ENCODE peak calls at places on chromosome 13, in six cellular contexts. E is spleen, R is tibial nerve, H is IMR-90, S is upper lobe of left lung, D is esophagus squamous epithelium. A is an unnamed sample.

GRCh38 chr13:42894765-42895181 is 97.3 kb downstream of the EPSTI1 start:
- DNase-seq in S (no peak), E (no peak), R (no peak), H (peak; percentile 36), D (no peak), A (no peak)

GRCh38 chr13:50518791-50519201 is 324.7 kb downstream of the DLEU7 start:
- DNase-seq in R (no peak), D (no peak), E (no peak), S (no peak), H (peak; percentile 72), A (no peak)

GRCh38 chr13:103277959-103278673 is 211.9 kb upstream of the SLC10A2 start:
- DNase-seq in R (no peak), D (no peak), E (no peak), S (no peak), H (no peak), A (no peak)

GRCh38 chr13:78636493-78636892 is 22.5 kb downstream of the OBI1 start:
- DNase-seq in D (no peak), S (no peak), E (no peak), R (no peak), H (no peak), A (no peak)

GRCh38 chr13:111413407-111414187 is 93.2 kb downstream of the TEX29 start:
- DNase-seq in E (no peak), D (no peak), S (no peak), R (no peak), H (no peak), A (no peak)

GRCh38 chr13:72726721-72727416 is 560 bp downstream of the MZT1 start:
- DNase-seq in D (peak; percentile 6), R (no peak), E (peak; percentile 93), S (peak; percentile 36), H (no peak), A (no peak)

GRCh38 chr13:60852886-60853285 is 455.9 kb downstream of the TDRD3 start:
- DNase-seq in S (no peak), E (no peak), D (no peak), H (no peak), R (no peak), A (no peak)

GRCh38 chr13:49777746-49778614 is 14.5 kb downstream of the KPNA3 start:
- DNase-seq in D (no peak), R (no peak), S (no peak), E (no peak), H (no peak), A (no peak)

GRCh38 chr13:51816604-51817254 is 12.8 kb upstream of the DHRS12 start:
- DNase-seq in S (no peak), D (no peak), H (no peak), E (no peak), R (no peak), A (no peak)

GRCh38 chr13:24065172-24065571 is 95.3 kb upstream of the SPATA13 start:
- DNase-seq in E (no peak), D (no peak), H (no peak), S (no peak), R (no peak), A (no peak)

GRCh38 chr13:50352720-50353491 is 337.7 kb downstream of the KCNRG start:
- DNase-seq in S (no peak), D (no peak), H (no peak), R (no peak), E (no peak), A (no peak)

GRCh38 chr13:111491021-111491420 is 170.6 kb downstream of the TEX29 start:
- DNase-seq in S (no peak), E (peak; percentile 61), H (no peak), D (no peak), R (no peak), A (no peak)

GRCh38 chr13:34025746-34026145 is 207.8 kb downstream of the RFC3 start:
- DNase-seq in S (no peak), H (peak; percentile 8), D (no peak), R (no peak), E (no peak), A (no peak)

GRCh38 chr13:100156786-100157185 is 67.9 kb downstream of the PCCA start:
- DNase-seq in H (no peak), D (no peak), S (no peak), R (no peak), E (no peak), A (no peak)

GRCh38 chr13:43528992-43529391 is 257.8 kb downstream of the ENOX1 start:
- DNase-seq in R (no peak), S (no peak), D (no peak), H (no peak), E (no peak), A (no peak)

GRCh38 chr13:106691861-106692260 is 123.9 kb upstream of the ARGLU1 start:
- DNase-seq in E (no peak), H (no peak), R (no peak), D (no peak), S (no peak), A (no peak)

GRCh38 chr13:20093946-20094345 is 66.9 kb downstream of the GJA3 start:
- DNase-seq in E (no peak), R (no peak), H (no peak), D (no peak), S (no peak), A (no peak)

GRCh38 chr13:31699650-31700049 is 39.7 kb upstream of the RXFP2 start:
- DNase-seq in E (no peak), D (no peak), S (no peak), R (no peak), H (no peak), A (no peak)

GRCh38 chr13:88754141-88754540 is 1083.0 kb downstream of the SLITRK5 start:
- DNase-seq in E (no peak), D (no peak), R (no peak), H (no peak), S (no peak), A (no peak)

GRCh38 chr13:80363890-80364503 is 23.1 kb upstream of the SPRY2 start:
- DNase-seq in H (peak; percentile 49), E (no peak), S (no peak), D (no peak), R (no peak), A (no peak)

GRCh38 chr13:24649685-24650038 is 30.5 kb upstream of the ATP12A start:
- DNase-seq in E (no peak), S (no peak), H (no peak), D (no peak), R (no peak), A (no peak)

GRCh38 chr13:34006011-34006410 is 188.1 kb downstream of the RFC3 start:
- DNase-seq in D (no peak), S (no peak), H (no peak), R (no peak), E (no peak), A (no peak)

GRCh38 chr13:71218960-71219359 is 648.0 kb downstream of the DACH1 start:
- DNase-seq in D (no peak), H (no peak), E (no peak), S (no peak), R (no peak), A (no peak)
- TF ChIP-seq CTCF in D (no peak), H (no peak), E (no peak), S (no peak), R (no peak), A (no peak)

GRCh38 chr13:39859898-39860297 is 204.4 kb downstream of the COG6 start:
- DNase-seq in S (no peak), E (no peak), D (no peak), R (no peak), H (no peak), A (no peak)

GRCh38 chr13:39867807-39868206 is 212.3 kb downstream of the COG6 start:
- DNase-seq in E (no peak), R (no peak), H (no peak), D (no peak), S (no peak), A (no peak)

GRCh38 chr13:39866722-39867121 is 211.3 kb downstream of the COG6 start:
- DNase-seq in E (no peak), H (no peak), D (no peak), S (no peak), R (no peak), A (no peak)

GRCh38 chr13:39862891-39863290 is 207.4 kb downstream of the COG6 start:
- DNase-seq in E (no peak), S (no peak), D (no peak), R (no peak), H (no peak), A (no peak)

DNA sequence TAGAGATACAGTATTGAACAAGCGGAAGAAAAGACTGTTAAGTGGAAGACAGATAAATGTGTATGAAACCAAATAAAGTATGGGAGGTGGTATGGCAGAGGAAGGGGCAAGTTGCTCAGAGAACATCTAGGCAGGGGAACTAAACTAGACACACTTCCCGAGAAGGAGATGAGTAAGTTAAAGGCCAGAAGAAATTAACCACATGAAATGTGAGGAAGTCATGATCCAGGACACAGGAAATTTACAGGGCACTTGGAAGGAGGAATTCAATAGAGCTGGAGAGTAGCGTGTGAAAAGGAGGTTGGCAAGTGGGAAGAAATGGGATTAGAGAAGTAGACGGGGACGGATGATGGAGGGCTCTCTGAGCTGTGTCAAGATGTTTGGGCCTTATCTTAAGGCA is 208.8 kb downstream of the COG6 start:
- DNase-seq in D (no peak), H (no peak), S (no peak), E (no peak), R (no peak), A (no peak)
- TF ChIP-seq POLR2A in D (no peak), H (no peak), S (no peak), E (no peak), R (no peak), A (no peak)

GRCh38 chr13:109156181-109156935 is 526.9 kb downstream of the MYO16 start:
- DNase-seq in H (peak; percentile 86), E (no peak), D (no peak), S (no peak), R (no peak), A (no peak)
- H3K27ac ChIP-seq in H (peak overlapping the region; percentile 99), E (no peak overlapping the region), D (peak overlapping the region; percentile 80), S (peak overlapping the region; percentile 61), R (no peak overlapping the region), A (peak overlapping the region; percentile 63)

DNA sequence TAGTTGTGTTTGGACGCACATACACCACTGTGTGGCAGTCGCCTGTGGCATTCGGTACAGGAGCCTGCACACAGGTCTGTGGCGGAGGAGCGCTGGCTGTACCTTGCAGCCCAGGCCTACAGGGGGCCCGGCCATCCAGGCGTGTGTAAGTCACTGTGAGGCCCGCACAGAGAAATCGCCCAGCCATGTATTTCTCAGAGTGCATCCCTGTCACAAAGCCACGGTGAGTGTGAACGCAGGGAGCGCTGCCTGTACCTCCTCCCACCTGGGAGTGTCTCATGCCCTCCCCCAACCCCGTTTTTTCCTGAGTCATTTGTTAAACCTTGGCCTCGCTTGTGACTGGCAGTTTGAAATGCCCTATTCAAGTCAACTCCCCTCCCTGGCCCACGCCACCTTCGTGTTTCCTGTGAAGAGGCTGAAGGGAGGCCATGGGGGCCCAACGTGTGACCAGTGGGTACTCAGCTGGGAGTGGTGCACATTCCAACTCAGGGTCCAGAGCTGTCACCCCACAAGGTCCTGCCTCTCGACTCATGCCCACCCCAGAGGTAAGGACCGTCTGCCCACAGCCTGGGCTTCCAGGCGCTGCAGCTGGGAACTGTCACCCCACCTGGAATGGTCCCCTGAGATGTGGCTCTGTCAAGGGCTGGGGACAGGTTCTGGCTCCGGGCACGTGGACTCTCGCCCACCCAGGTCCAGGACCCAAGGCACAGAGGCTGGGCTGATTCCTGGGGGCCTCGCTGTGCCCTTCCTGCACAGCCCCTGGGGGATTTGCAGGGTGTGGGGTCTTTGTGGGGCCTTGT is 11.6 kb upstream of the RASA3 start:
- DNase-seq in S (no peak), E (peak; percentile 85), R (no peak), H (no peak), D (no peak), A (no peak)
- TF ChIP-seq CTCF in S (no peak), E (peak; percentile 25), R (no peak), H (no peak), D (no peak), A (no peak)